ENCODE peak calls at places on chromosomes 12 and 14, in seven cellular contexts. N is lung, I is GM10248, X is mucosa of descending colon, H is lower leg skin, V is progenitor cell of endocrine pancreas, O is endothelial cell. G is an unnamed sample.

GRCh38 chr12:12372946-12373722 is 16.3 kb downstream of the BORCS5 start:
- DNase-seq in X (peak), H (no peak), O (no peak), I (no peak), N (no peak), V (no peak), G (no peak)

GRCh38 chr12:60174476-60174875 is 578.6 kb downstream of the SLC16A7 start:
- DNase-seq in N (no peak), O (no peak), X (no peak), H (no peak), V (no peak), I (no peak), G (no peak)

GRCh38 chr12:6268484-6269157 is 41.9 kb upstream of the PLEKHG6 start:
- DNase-seq in V (no peak), X (no peak), O (no peak), N (no peak), H (no peak), I (no peak), G (no peak)

GRCh38 chr14:104865069-104865630 is at the start of gene CEP170B:
- DNase-seq in V (peak), H (no peak), O (peak), N (no peak), X (peak), I (peak), G (peak)

GRCh38 chr12:129659927-129660326 is 243.9 kb downstream of the TMEM132D start:
- DNase-seq in I (no peak), H (no peak), X (peak), V (no peak), N (no peak), O (no peak), G (no peak)

GRCh38 chr14:92846162-92846897 is 52.2 kb downstream of the GOLGA5 start:
- DNase-seq in O (no peak), V (no peak), I (peak), N (no peak), X (no peak), H (no peak), G (no peak)

GRCh38 chr12:100860611-100861010 is 66.0 kb downstream of the ANO4 start:
- DNase-seq in I (no peak), N (no peak), V (no peak), H (no peak), O (no peak), X (no peak), G (no peak)

GRCh38 chr12:43599066-43599465 is 47.1 kb upstream of the ADAMTS20 start:
- DNase-seq in V (no peak), N (no peak), O (no peak), X (no peak), H (no peak), I (no peak), G (no peak)

GRCh38 chr12:65867428-65867827 is 43.1 kb downstream of the HMGA2 start:
- DNase-seq in X (no peak), H (no peak), O (no peak), I (no peak), V (no peak), N (no peak), G (no peak)

GRCh38 chr12:89707623-89707991 is 1.0 kb downstream of the ATP2B1 start:
- DNase-seq in O (peak), X (peak), H (peak), I (peak), V (peak), N (no peak), G (peak)

GRCh38 chr14:68363841-68364711 is 428.8 kb downstream of the ZFP36L1 start:
- DNase-seq in X (no peak), N (no peak), H (no peak), V (peak), I (no peak), O (peak), G (peak)

GRCh38 chr12:83471341-83471740 is 784.6 kb downstream of the TMTC2 start:
- DNase-seq in N (no peak), O (no peak), H (no peak), I (no peak), V (no peak), X (no peak), G (no peak)

GRCh38 chr14:36504805-36505192 is 15.2 kb downstream of the NKX2-1 start:
- DNase-seq in H (no peak), O (no peak), I (no peak), N (no peak), X (no peak), V (no peak), G (no peak)

GRCh38 chr14:74505831-74506230 is 12.3 kb downstream of the ISCA2 start:
- DNase-seq in V (no peak), I (no peak), O (no peak), H (no peak), X (no peak), N (no peak), G (no peak)

GRCh38 chr12:5083955-5084849 is 40.5 kb downstream of the KCNA5 start:
- DNase-seq in O (peak), V (peak), H (peak), X (peak), I (peak), N (no peak), G (no peak)

GRCh38 chr14:33934938-33935337 is 15.9 kb downstream of the EGLN3 start:
- DNase-seq in H (no peak), V (no peak), N (no peak), I (no peak), O (no peak), X (no peak), G (no peak)
- TF ChIP-seq CTCF in H (no peak), V (no peak), N (no peak), I (no peak), O (no peak), X (no peak), G (no peak)

GRCh38 chr14:93889739-93890138 is 37.4 kb upstream of the FAM181A start:
- DNase-seq in O (no peak), V (no peak), I (no peak), N (no peak), H (no peak), X (no peak), G (no peak)
- TF ChIP-seq CTCF in O (no peak), V (no peak), I (no peak), N (no peak), H (no peak), X (no peak), G (no peak)

DNA sequence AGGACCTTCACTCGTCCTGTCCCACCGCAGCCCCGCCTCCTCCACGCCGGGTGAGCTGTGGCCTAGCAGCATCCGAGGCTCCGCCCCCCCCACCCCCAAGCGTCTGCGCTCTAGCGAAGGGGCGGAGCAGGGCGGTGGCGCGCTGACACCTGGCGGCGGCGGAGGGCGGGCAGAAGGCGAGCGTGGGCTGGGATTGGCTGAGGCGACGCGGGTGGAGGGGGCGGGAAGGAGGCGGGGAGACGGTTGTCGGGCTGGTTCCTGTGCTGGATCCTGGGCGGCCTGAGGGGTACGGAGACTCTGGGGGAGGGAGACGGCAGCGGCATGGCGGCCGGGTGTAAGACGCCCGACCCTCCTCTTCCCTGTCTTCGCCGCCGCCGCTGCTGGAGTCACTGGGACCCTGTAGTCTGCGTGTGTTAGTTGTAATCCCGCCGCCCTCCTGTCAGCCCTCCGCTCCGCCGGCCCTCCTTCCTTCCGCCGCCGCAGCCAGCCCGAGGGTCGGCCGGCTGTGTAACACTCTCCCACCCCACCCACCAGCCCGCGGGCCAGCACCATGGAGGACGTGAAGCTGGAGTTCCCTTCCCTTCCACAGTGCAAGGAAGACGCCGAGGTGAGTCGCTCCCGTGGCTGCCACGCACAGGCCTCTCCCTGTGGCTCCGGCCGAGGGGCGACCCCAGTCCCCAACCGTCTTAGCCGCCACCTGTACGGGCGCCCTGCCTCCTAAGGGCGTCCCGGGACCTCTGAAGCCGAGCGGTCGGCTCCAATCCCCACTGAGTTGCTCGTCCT is at the start of gene STYX:
- DNase-seq in N (peak), H (peak), X (peak), V (peak), O (peak), I (peak), G (peak)
- TF ChIP-seq CTCF in N (no peak), H (no peak), X (no peak), V (no peak), O (peak), I (no peak), G (peak)

GRCh38 chr14:75732888-75733287 is 71.8 kb downstream of the TTLL5 start:
- DNase-seq in X (no peak), O (no peak), N (no peak), I (no peak), H (no peak), V (no peak), G (no peak)
- TF ChIP-seq CTCF in X (no peak), O (no peak), N (no peak), I (no peak), H (no peak), V (no peak), G (no peak)

DNA sequence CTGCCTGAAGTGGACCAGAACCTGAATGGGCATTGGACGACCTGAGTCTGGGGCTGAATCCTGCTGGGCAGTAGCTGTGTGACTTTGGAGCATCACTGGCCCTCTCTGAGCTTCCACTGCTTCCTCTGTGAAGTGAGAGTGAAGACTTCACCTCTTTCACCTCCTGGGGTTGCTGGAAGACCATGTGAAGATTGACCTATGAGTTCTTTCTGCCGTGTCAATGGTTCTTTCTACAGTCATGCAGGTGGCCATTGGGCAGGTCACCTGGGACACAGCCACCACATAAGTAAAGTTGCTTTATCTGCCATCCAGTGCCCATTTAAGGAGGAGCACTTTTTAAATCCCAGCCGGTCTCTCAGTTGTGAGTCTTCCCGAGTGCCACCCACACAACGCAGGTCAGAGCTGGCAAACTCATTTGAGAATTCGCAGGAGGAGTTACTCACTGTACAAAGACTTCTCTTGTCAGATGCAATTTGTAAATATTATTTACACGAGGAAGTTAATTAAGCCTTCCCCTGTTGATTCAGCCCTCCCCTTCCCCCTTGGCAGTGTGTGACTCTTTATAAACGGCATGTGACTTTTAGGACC is 74.8 kb upstream of the TCL1B start:
- DNase-seq in H (no peak), X (no peak), N (no peak), O (no peak), I (no peak), V (no peak), G (no peak)
- TF ChIP-seq CTCF in H (no peak), X (no peak), N (no peak), O (no peak), I (no peak), V (no peak), G (no peak)

G was measured in mesothelial cell of epicardium.